ENCODE peak calls at places on chromosomes 1 and 21, in eight cellular contexts. D, L, Y, U, A, B, I and O are unnamed samples.

GRCh38 chr1:70093250-70093975 is 112.0 kb downstream of the LRRC40 start:
- DNase-seq in B (no peak), A (no peak), U (no peak), I (no peak), L (no peak), Y (no peak), D (no peak), O (no peak)

GRCh38 chr1:32695098-32695904 is 7.3 kb downstream of the SYNC start:
- DNase-seq in Y (peak), A (no peak), U (no peak), L (no peak), B (no peak), D (no peak), I (peak), O (peak)

GRCh38 chr1:56483104-56483503 is 96.3 kb downstream of the PLPP3 start:
- DNase-seq in Y (no peak), A (no peak), D (no peak), L (no peak), B (no peak), U (no peak), I (no peak), O (no peak)

GRCh38 chr21:46184625-46185555 is 631 bp upstream of the SPATC1L start:
- DNase-seq in A (peak), L (peak), U (peak), Y (peak), I (peak), D (peak), B (peak), O (peak)

GRCh38 chr1:225426395-225427248 is 1.2 kb downstream of the LBR start:
- DNase-seq in U (no peak), I (no peak), B (peak), Y (peak), D (peak), L (peak), A (peak), O (no peak)

GRCh38 chr21:24259241-24259640 is 1348.0 kb downstream of the MRPL39 start:
- DNase-seq in B (no peak), D (no peak), Y (no peak), U (no peak), I (no peak), L (no peak), A (no peak), O (no peak)

GRCh38 chr1:22665752-22666151 is 12.7 kb downstream of the C1QB start:
- DNase-seq in A (peak), L (peak), D (no peak), U (peak), B (no peak), Y (peak), I (no peak), O (peak)

GRCh38 chr21:36247316-36247715 is 72.7 kb upstream of the MORC3 start:
- DNase-seq in A (no peak), L (no peak), U (peak), I (no peak), B (no peak), Y (peak), D (no peak), O (no peak)

GRCh38 chr1:28640766-28641165 is 2.1 kb downstream of the TAF12 start:
- DNase-seq in D (no peak), B (peak), L (no peak), I (no peak), U (peak), A (peak), Y (peak), O (no peak)

GRCh38 chr1:8495928-8496401 is 178.1 kb downstream of the SLC45A1 start:
- DNase-seq in D (no peak), L (no peak), I (no peak), B (no peak), U (peak), Y (peak), A (peak), O (no peak)

GRCh38 chr1:60960846-60961542 is 121.4 kb upstream of the NFIA start:
- DNase-seq in D (no peak), U (no peak), B (no peak), Y (peak), I (no peak), A (peak), L (no peak), O (no peak)

GRCh38 chr1:194194724-194195123 is 1008.3 kb upstream of the B3GALT2 start:
- DNase-seq in D (no peak), B (no peak), L (no peak), Y (peak), A (no peak), I (no peak), U (peak), O (no peak)

GRCh38 chr1:200035956-200036615 is 8.6 kb downstream of the NR5A2 start:
- DNase-seq in Y (no peak), B (no peak), L (peak), A (no peak), D (no peak), I (no peak), U (no peak), O (no peak)

GRCh38 chr1:166920561-166921475 is 44.8 kb upstream of the TADA1 start:
- DNase-seq in U (no peak), B (no peak), L (peak), A (peak), D (no peak), I (no peak), Y (no peak), O (no peak)

GRCh38 chr1:8396912-8397406 is 79.0 kb downstream of the SLC45A1 start:
- DNase-seq in Y (peak), D (peak), L (no peak), I (peak), B (no peak), U (peak), A (peak), O (peak)